ENCODE peak calls at places on chromosomes 1 and 21, in six cellular contexts. Q is GM23338, R is adrenal gland, E is cardiac muscle cell, J is astrocyte of the cerebellum, U is Caco-2. N is an unnamed sample.

GRCh38 chr21:15604424-15604823 is 125.4 kb upstream of the USP25 start:
- DNase-seq in Q (peak; percentile 51), R (no peak), E (peak; percentile 12), J (peak; percentile 6), U (no peak), N (peak; percentile 87)

GRCh38 chr21:26806734-26807372 is 38.4 kb downstream of the ADAMTS1 start:
- DNase-seq in Q (no peak), R (no peak), E (no peak), J (no peak), U (no peak), N (no peak)

GRCh38 chr1:82062206-82062605 is 261.5 kb downstream of the ADGRL2 start:
- DNase-seq in Q (no peak), R (no peak), E (no peak), J (no peak), U (no peak), N (no peak)

GRCh38 chr1:225747566-225747965 is 30.1 kb upstream of the SRP9 start:
- DNase-seq in Q (no peak), R (no peak), E (no peak), J (no peak), U (no peak), N (peak; percentile 36)

GRCh38 chr1:30613188-30613587 is 110.2 kb downstream of the MATN1 start:
- DNase-seq in Q (no peak), R (no peak), E (no peak), J (no peak), U (no peak), N (no peak)

GRCh38 chr1:19412654-19413053 is 72.7 kb downstream of the CAPZB start:
- DNase-seq in Q (no peak), R (no peak), E (no peak), J (no peak), U (no peak), N (no peak)

GRCh38 chr1:203622486-203622885 is 4.1 kb upstream of the ATP2B4 start:
- DNase-seq in Q (no peak), R (no peak), E (no peak), J (no peak), U (no peak), N (no peak)

GRCh38 chr1:41539416-41539800 is 54.9 kb upstream of the EDN2 start:
- DNase-seq in Q (no peak), R (peak; percentile 4), E (no peak), J (no peak), U (no peak), N (no peak)

GRCh38 chr1:44012941-44013609 is 18.2 kb downstream of the SLC6A9 start:
- DNase-seq in Q (no peak), R (no peak), E (no peak), J (no peak), U (no peak), N (no peak)

GRCh38 chr1:153348511-153349362 is at the start of gene PGLYRP4:
- DNase-seq in Q (peak; percentile 42), R (no peak), E (no peak), J (no peak), U (no peak), N (no peak)

GRCh38 chr1:246198141-246198820 is 308.8 kb downstream of the SMYD3 start:
- DNase-seq in Q (no peak), R (no peak), E (no peak), J (no peak), U (no peak), N (peak; percentile 52)

GRCh38 chr1:185155600-185156320 is 993 bp downstream of the TRMT1L start:
- DNase-seq in Q (no peak), R (no peak), E (no peak), J (no peak), U (no peak), N (peak; percentile 64)

GRCh38 chr1:59355361-59355760 is 58.5 kb downstream of the FGGY start:
- DNase-seq in Q (no peak), R (no peak), E (no peak), J (no peak), U (no peak), N (no peak)

GRCh38 chr1:1290238-1290731 is 10.0 kb downstream of the SCNN1D start:
- DNase-seq in Q (peak; percentile 73), R (peak; percentile 77), E (peak; percentile 56), J (peak; percentile 5), U (peak; percentile 65), N (peak; percentile 51)
- TF ChIP-seq CTCF in Q (peak; percentile 52), R (peak; percentile 67), E (peak; percentile 53), J (peak; percentile 65), U (peak; percentile 55), N (peak; percentile 67)

GRCh38 chr1:45282346-45282745 is 44.3 kb upstream of the HPDL start:
- DNase-seq in Q (no peak), R (no peak), E (no peak), J (peak; percentile 4), U (no peak), N (peak; percentile 11)
- H3K4me3 ChIP-seq in Q (no peak overlapping the region), R (no peak overlapping the region), E (no peak overlapping the region), J (no peak overlapping the region), U (no peak overlapping the region), N (no peak overlapping the region)

DNA sequence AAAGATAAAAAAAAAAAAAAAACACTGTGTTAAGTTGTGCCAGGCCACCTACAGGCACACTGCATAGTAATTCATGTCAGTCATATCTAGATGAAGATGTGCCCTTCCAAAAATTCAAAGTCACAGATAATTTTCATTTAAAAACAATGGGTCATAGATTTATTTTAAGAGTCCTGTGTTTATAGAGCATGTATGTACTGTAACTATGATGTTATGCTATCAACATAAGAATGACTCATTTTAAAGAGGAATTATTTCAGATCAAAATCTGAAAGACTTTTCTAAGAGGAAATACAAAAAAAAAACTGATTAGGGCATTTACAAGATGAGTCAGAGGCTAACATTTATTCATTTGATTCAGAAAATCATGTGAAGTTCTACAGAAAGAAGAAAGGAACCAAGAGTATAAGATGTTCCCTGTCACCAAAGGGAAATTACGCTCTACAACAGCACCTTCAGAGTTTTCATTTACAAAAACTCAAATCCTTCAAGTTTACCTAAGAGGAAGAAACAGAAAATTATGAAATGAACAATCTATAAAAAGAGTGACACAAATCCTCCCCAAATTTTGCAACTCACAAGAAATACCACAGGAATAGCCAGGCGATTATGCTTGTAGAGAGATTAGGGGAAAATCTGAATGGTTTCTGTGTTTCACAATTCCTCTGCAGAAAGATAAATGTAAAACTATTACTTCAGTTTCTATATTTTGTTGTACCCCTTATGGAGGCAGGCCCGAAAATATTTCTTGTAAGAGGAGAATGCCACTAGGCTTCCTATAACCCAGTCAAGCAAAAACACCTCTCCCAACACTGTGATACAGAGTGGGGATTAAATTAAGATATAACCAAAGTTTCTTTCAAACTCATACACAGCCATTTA is 13.8 kb downstream of the TP53BP2 start:
- DNase-seq in Q (no peak), R (no peak), E (no peak), J (no peak), U (no peak), N (peak; percentile 44)
- TF ChIP-seq CTCF in Q (no peak), R (no peak), E (peak; percentile 5), J (no peak), U (no peak), N (no peak)

GRCh38 chr1:239545466-239545865 is 159.1 kb downstream of the CHRM3 start:
- DNase-seq in Q (no peak), R (no peak), E (no peak), J (no peak), U (no peak), N (no peak)
- H3K4me3 ChIP-seq in Q (no peak overlapping the region), R (no peak overlapping the region), E (no peak overlapping the region), J (no peak overlapping the region), U (no peak overlapping the region), N (no peak overlapping the region)

GRCh38 chr1:242405947-242406346 is 118.5 kb downstream of the PLD5 start:
- DNase-seq in Q (no peak), R (no peak), E (no peak), J (no peak), U (no peak), N (no peak)

GRCh38 chr1:242412921-242413320 is 111.6 kb downstream of the PLD5 start:
- DNase-seq in Q (no peak), R (no peak), E (no peak), J (no peak), U (no peak), N (no peak)

GRCh38 chr1:242411906-242412305 is 112.6 kb downstream of the PLD5 start:
- DNase-seq in Q (no peak), R (no peak), E (no peak), J (no peak), U (no peak), N (no peak)
- TF ChIP-seq CTCF in Q (no peak), R (no peak), E (no peak), J (no peak), U (no peak), N (no peak)

GRCh38 chr1:97918961-97919360 is 1.9 kb downstream of the DPYD start:
- DNase-seq in Q (no peak), R (no peak), E (no peak), J (no peak), U (no peak), N (no peak)
- H3K4me3 ChIP-seq in Q (no peak overlapping the region), R (no peak overlapping the region), E (no peak overlapping the region), J (peak overlapping the region; percentile 83), U (no peak overlapping the region), N (peak overlapping the region; percentile 86)